ENCODE peak calls at places on chromosomes 13 and 19, in ten cellular contexts. W, U, F, K, X, V, L, Y, Z and H are unnamed samples.

GRCh38 chr13:110398564-110399507 is 91.8 kb downstream of the COL4A2 start:
- DNase-seq in W (no peak), U (no peak), F (no peak), K (no peak), X (peak; percentile 72), V (no peak), L (no peak), Y (no peak), Z (no peak), H (no peak)

GRCh38 chr19:46932346-46932745 is 71.5 kb downstream of the ARHGAP35 start:
- DNase-seq in W (no peak), U (no peak), F (no peak), K (no peak), X (peak; percentile 53), V (no peak), L (no peak), Y (no peak), Z (no peak), H (no peak)

GRCh38 chr13:51246411-51247298 is 24.5 kb downstream of the FAM124A start:
- DNase-seq in W (no peak), U (no peak), F (no peak), K (peak; percentile 69), X (no peak), V (no peak), L (peak; percentile 73), Y (no peak), Z (no peak), H (no peak)

GRCh38 chr13:63699948-63700347 is 2284.3 kb upstream of the PCDH20 start:
- DNase-seq in W (no peak), U (no peak), F (no peak), K (no peak), X (no peak), V (no peak), L (no peak), Y (no peak), Z (no peak), H (no peak)

GRCh38 chr13:32639502-32640105 is 53.4 kb downstream of the PDS5B start:
- DNase-seq in W (peak; percentile 74), U (peak; percentile 64), F (no peak), K (no peak), X (peak; percentile 80), V (peak; percentile 67), L (peak; percentile 44), Y (peak; percentile 70), Z (peak; percentile 28), H (peak; percentile 56)

GRCh38 chr13:37769545-37769944 is 100.0 kb downstream of the TRPC4 start:
- DNase-seq in W (no peak), U (no peak), F (no peak), K (no peak), X (no peak), V (no peak), L (no peak), Y (no peak), Z (no peak), H (no peak)

GRCh38 chr19:39133431-39134270 is 8.1 kb downstream of the PAK4 start:
- DNase-seq in W (peak; percentile 71), U (no peak), F (no peak), K (no peak), X (no peak), V (no peak), L (no peak), Y (no peak), Z (no peak), H (no peak)

GRCh38 chr13:32153056-32153455 is 121.5 kb downstream of the FRY start:
- DNase-seq in W (no peak), U (no peak), F (no peak), K (no peak), X (peak; percentile 88), V (no peak), L (no peak), Y (no peak), Z (no peak), H (no peak)

GRCh38 chr19:13172335-13173128 is 22.3 kb downstream of the IER2 start:
- DNase-seq in W (no peak), U (no peak), F (peak; percentile 80), K (peak; percentile 77), X (peak; percentile 92), V (peak; percentile 88), L (peak; percentile 88), Y (no peak), Z (peak; percentile 82), H (peak; percentile 51)

GRCh38 chr13:29782798-29783197 is 67.6 kb downstream of the UBL3 start:
- DNase-seq in W (no peak), U (no peak), F (no peak), K (no peak), X (peak; percentile 28), V (no peak), L (no peak), Y (no peak), Z (no peak), H (no peak)

GRCh38 chr19:45117666-45118065 is 24.7 kb downstream of the PPP1R37 start:
- DNase-seq in W (no peak), U (no peak), F (no peak), K (no peak), X (no peak), V (no peak), L (no peak), Y (no peak), Z (no peak), H (no peak)

GRCh38 chr19:45117167-45117594 is 24.2 kb downstream of the PPP1R37 start:
- DNase-seq in W (no peak), U (no peak), F (no peak), K (no peak), X (peak; percentile 17), V (no peak), L (no peak), Y (peak; percentile 50), Z (no peak), H (peak; percentile 36)

GRCh38 chr19:45122832-45123231 is 29.9 kb downstream of the PPP1R37 start:
- DNase-seq in W (no peak), U (no peak), F (no peak), K (no peak), X (no peak), V (no peak), L (no peak), Y (no peak), Z (no peak), H (no peak)

GRCh38 chr19:45121827-45122345 is 28.9 kb downstream of the PPP1R37 start:
- DNase-seq in W (no peak), U (no peak), F (no peak), K (no peak), X (no peak), V (no peak), L (no peak), Y (no peak), Z (no peak), H (no peak)

GRCh38 chr19:45119582-45119981 is 26.6 kb downstream of the PPP1R37 start:
- DNase-seq in W (no peak), U (no peak), F (no peak), K (no peak), X (no peak), V (no peak), L (no peak), Y (no peak), Z (no peak), H (no peak)
- H3K4me1 ChIP-seq in W (no peaks in the 10 kb centered on the region), U (peaks cover 12% of the 10 kb centered on the region), F (no peaks in the 10 kb centered on the region), K (peaks cover 20% of the 10 kb centered on the region), X (no peaks in the 10 kb centered on the region), V (no peaks in the 10 kb centered on the region), L (no peaks in the 10 kb centered on the region), Y (peaks cover 46% of the 10 kb centered on the region), Z (peaks cover 44% of the 10 kb centered on the region), H (peaks cover 6% of the 10 kb centered on the region)

DNA sequence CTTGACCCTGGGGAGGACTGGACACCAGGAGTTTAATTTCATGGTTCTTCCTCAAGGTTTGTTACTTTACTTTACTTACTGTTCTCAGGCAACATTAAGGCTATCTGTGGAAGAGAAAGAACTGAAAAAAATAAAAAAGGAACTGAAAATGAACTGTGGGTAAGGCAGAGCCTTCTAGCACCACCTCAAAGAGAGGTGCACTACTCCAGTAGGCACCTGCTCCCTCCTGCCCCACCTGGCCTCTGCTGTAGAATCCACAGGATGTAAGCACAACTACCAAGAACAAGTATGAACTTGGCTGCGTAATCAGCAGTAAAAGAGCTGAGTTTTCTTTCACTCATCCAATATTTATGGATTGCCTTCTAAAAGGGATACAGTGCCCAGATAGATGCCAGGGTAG is 12.2 kb downstream of the ZNF112 start:
- DNase-seq in W (no peak), U (no peak), F (no peak), K (no peak), X (no peak), V (no peak), L (no peak), Y (peak; percentile 75), Z (no peak), H (no peak)
- H3K9me3 ChIP-seq in W (no peaks in the 10 kb centered on the region), U (peaks cover 8% of the 10 kb centered on the region), F (peaks cover 73% of the 10 kb centered on the region), K (peaks cover 91% of the 10 kb centered on the region), X (no peaks in the 10 kb centered on the region), V (no peaks in the 10 kb centered on the region), L (peaks cover 16% of the 10 kb centered on the region), Y (no peaks in the 10 kb centered on the region), Z (peaks cover 52% of the 10 kb centered on the region), H (peaks cover 6% of the 10 kb centered on the region)

GRCh38 chr13:114142640-114143490 is 10.4 kb upstream of the RASA3 start:
- DNase-seq in W (no peak), U (no peak), F (no peak), K (no peak), X (no peak), V (no peak), L (peak; percentile 27), Y (peak; percentile 69), Z (no peak), H (no peak)

GRCh38 chr13:114142137-114142550 is 9.7 kb upstream of the RASA3 start:
- DNase-seq in W (no peak), U (no peak), F (no peak), K (no peak), X (no peak), V (no peak), L (peak; percentile 2), Y (no peak), Z (no peak), H (no peak)

GRCh38 chr13:114140909-114141255 is 8.5 kb upstream of the RASA3 start:
- DNase-seq in W (no peak), U (no peak), F (no peak), K (no peak), X (no peak), V (no peak), L (peak; percentile 9), Y (no peak), Z (no peak), H (no peak)

GRCh38 chr13:114140131-114140908 is 7.9 kb upstream of the RASA3 start:
- DNase-seq in W (no peak), U (no peak), F (no peak), K (no peak), X (no peak), V (no peak), L (peak; percentile 16), Y (no peak), Z (no peak), H (no peak)

GRCh38 chr13:114141261-114141996 is 9.0 kb upstream of the RASA3 start:
- DNase-seq in W (no peak), U (no peak), F (no peak), K (no peak), X (no peak), V (no peak), L (peak; percentile 13), Y (no peak), Z (no peak), H (no peak)
- H3K4me1 ChIP-seq in W (peaks cover 5% of the 10 kb centered on the region), U (no peaks in the 10 kb centered on the region), F (no peaks in the 10 kb centered on the region), K (no peaks in the 10 kb centered on the region), X (no peaks in the 10 kb centered on the region), V (no peaks in the 10 kb centered on the region), L (no peaks in the 10 kb centered on the region), Y (peaks cover 35% of the 10 kb centered on the region), Z (peaks cover 9% of the 10 kb centered on the region), H (no peaks in the 10 kb centered on the region)

DNA sequence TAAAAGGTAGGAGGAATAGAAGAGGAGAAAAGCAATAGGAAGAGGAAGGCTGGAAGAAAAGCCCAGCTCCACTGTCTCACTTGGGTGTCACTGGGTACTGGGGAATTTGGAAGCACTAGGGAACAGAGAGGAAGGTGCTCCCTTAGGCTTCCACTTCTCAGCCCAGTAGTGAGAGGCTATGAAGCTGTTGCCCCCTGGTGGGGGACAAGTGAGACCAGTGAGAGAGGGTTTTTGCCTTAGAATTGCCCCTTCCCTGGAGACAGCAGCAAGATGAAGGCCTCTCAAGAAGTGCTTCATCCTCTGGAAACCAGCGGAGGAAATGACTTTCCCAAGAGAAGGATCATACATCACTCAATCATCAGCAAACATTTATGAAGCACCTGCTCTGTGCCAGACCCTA is 4.7 kb upstream of the ZNF606 start:
- DNase-seq in W (no peak), U (peak; percentile 21), F (no peak), K (no peak), X (no peak), V (no peak), L (no peak), Y (peak; percentile 22), Z (no peak), H (no peak)
- H3K9me3 ChIP-seq in W (no peaks in the 10 kb centered on the region), U (peaks cover 24% of the 10 kb centered on the region), F (peaks cover 69% of the 10 kb centered on the region), K (peaks cover 90% of the 10 kb centered on the region), X (no peaks in the 10 kb centered on the region), V (no peaks in the 10 kb centered on the region), L (peaks cover 19% of the 10 kb centered on the region), Y (peaks cover 7% of the 10 kb centered on the region), Z (peaks cover 73% of the 10 kb centered on the region), H (peaks cover 13% of the 10 kb centered on the region)